ENCODE peak calls at places on chromosomes 3 and 15, in four cellular contexts. One of them, this sample, is unnamed.

GRCh38 chr3:73653877-73654276 is 29.1 kb upstream of the PDZRN3 start:
- DNase-seq in HepG2: no peak
- DNase-seq in K562: no peak
- DNase-seq in GM12878: no peak
- DNase-seq in this sample: no peak

GRCh38 chr15:52540374-52541012 is 11.8 kb upstream of the MYO5A start:
- DNase-seq in HepG2: no peak
- DNase-seq in K562: no peak
- DNase-seq in GM12878: no peak
- DNase-seq in this sample: no peak

GRCh38 chr3:166283856-166284255 is 446.6 kb upstream of the BCHE start:
- DNase-seq in HepG2: no peak
- DNase-seq in K562: no peak
- DNase-seq in GM12878: no peak
- DNase-seq in this sample: no peak

GRCh38 chr3:30964612-30965011 is 70.2 kb upstream of the GADL1 start:
- DNase-seq in HepG2: no peak
- DNase-seq in K562: no peak
- DNase-seq in GM12878: peak
- DNase-seq in this sample: no peak

GRCh38 chr15:99015677-99016568 is 8.3 kb upstream of the PGPEP1L start:
- DNase-seq in HepG2: no peak
- DNase-seq in K562: no peak
- DNase-seq in GM12878: no peak
- DNase-seq in this sample: peak

GRCh38 chr3:54240319-54240718 is 118.0 kb downstream of the CACNA2D3 start:
- DNase-seq in HepG2: no peak
- DNase-seq in K562: no peak
- DNase-seq in GM12878: no peak
- DNase-seq in this sample: no peak

GRCh38 chr15:51493892-51494291 is 128.7 kb downstream of the DMXL2 start:
- DNase-seq in HepG2: peak
- DNase-seq in K562: no peak
- DNase-seq in GM12878: no peak
- DNase-seq in this sample: no peak

GRCh38 chr3:171559586-171559985 is 99.4 kb upstream of the TNIK start:
- DNase-seq in HepG2: no peak
- DNase-seq in K562: no peak
- DNase-seq in GM12878: no peak
- DNase-seq in this sample: no peak

GRCh38 chr3:184574552-184575430 is 13.2 kb downstream of the EPHB3 start:
- DNase-seq in HepG2: no peak
- DNase-seq in K562: no peak
- DNase-seq in GM12878: no peak
- DNase-seq in this sample: no peak

GRCh38 chr3:168081171-168081771 is 14.5 kb downstream of the GOLIM4 start:
- DNase-seq in HepG2: no peak
- DNase-seq in K562: no peak
- DNase-seq in GM12878: no peak
- DNase-seq in this sample: no peak

GRCh38 chr3:23174426-23175039 is 28.6 kb upstream of the UBE2E2 start:
- DNase-seq in HepG2: no peak
- DNase-seq in K562: no peak
- DNase-seq in GM12878: no peak
- DNase-seq in this sample: no peak

GRCh38 chr3:55565516-55565915 is 78.4 kb upstream of the WNT5A start:
- DNase-seq in HepG2: no peak
- DNase-seq in K562: no peak
- DNase-seq in GM12878: no peak
- DNase-seq in this sample: no peak

GRCh38 chr15:59595434-59595915 is 16.1 kb upstream of the GCNT3 start:
- DNase-seq in HepG2: peak
- DNase-seq in K562: no peak
- DNase-seq in GM12878: no peak
- DNase-seq in this sample: no peak

GRCh38 chr3:4978966-4979400 is 254 bp upstream of the BHLHE40 start:
- DNase-seq in HepG2: peak
- DNase-seq in K562: peak
- DNase-seq in GM12878: peak
- DNase-seq in this sample: peak

GRCh38 chr15:69154684-69155083 is 5.8 kb upstream of the GLCE start:
- DNase-seq in HepG2: no peak
- DNase-seq in K562: no peak
- DNase-seq in GM12878: no peak
- DNase-seq in this sample: no peak

GRCh38 chr3:110738531-110738930 is 333.1 kb upstream of the NECTIN3 start:
- DNase-seq in HepG2: no peak
- DNase-seq in K562: no peak
- DNase-seq in GM12878: no peak
- DNase-seq in this sample: no peak

GRCh38 chr15:100601158-100601557 is 826 bp downstream of the LINS1 start:
- DNase-seq in HepG2: no peak
- DNase-seq in K562: peak
- DNase-seq in GM12878: no peak
- DNase-seq in this sample: peak

GRCh38 chr3:101325393-101326134 is 5.2 kb upstream of the IMPG2 start:
- DNase-seq in HepG2: no peak
- DNase-seq in K562: peak
- DNase-seq in GM12878: no peak
- DNase-seq in this sample: no peak

GRCh38 chr15:75947117-75947516 is 43.4 kb downstream of the FBXO22 start:
- DNase-seq in HepG2: no peak
- DNase-seq in K562: no peak
- DNase-seq in GM12878: no peak
- DNase-seq in this sample: no peak

GRCh38 chr15:64004582-64004981 is 41.7 kb downstream of the DAPK2 start:
- DNase-seq in HepG2: peak
- DNase-seq in K562: peak
- DNase-seq in GM12878: no peak
- DNase-seq in this sample: no peak

GRCh38 chr3:88057650-88058321 is 1.0 kb downstream of the CGGBP1 start:
- DNase-seq in HepG2: no peak
- DNase-seq in K562: no peak
- DNase-seq in GM12878: no peak
- DNase-seq in this sample: no peak

GRCh38 chr15:57281357-57281756 is 94.9 kb upstream of the CGNL1 start:
- DNase-seq in HepG2: no peak
- DNase-seq in K562: no peak
- DNase-seq in GM12878: no peak
- DNase-seq in this sample: no peak

GRCh38 chr3:149783576-149783975 is 8.8 kb downstream of the ANKUB1 start:
- DNase-seq in HepG2: peak
- DNase-seq in K562: no peak
- DNase-seq in GM12878: no peak
- DNase-seq in this sample: no peak
- TF ChIP-seq TARDBP in HepG2: no peak
- TF ChIP-seq TARDBP in K562: no peak
- TF ChIP-seq TARDBP in GM12878: no peak
- TF ChIP-seq TARDBP in this sample: no peak

GRCh38 chr3:123884258-123884831 is at the start of gene MYLK:
- DNase-seq in HepG2: peak
- DNase-seq in K562: peak
- DNase-seq in GM12878: no peak
- DNase-seq in this sample: peak
- TF ChIP-seq TARDBP in HepG2: no peak
- TF ChIP-seq TARDBP in K562: no peak
- TF ChIP-seq TARDBP in GM12878: no peak
- TF ChIP-seq TARDBP in this sample: no peak

GRCh38 chr3:85476891-85477495 is 518.2 kb downstream of the CADM2 start:
- DNase-seq in HepG2: no peak
- DNase-seq in K562: no peak
- DNase-seq in GM12878: no peak
- DNase-seq in this sample: no peak
- TF ChIP-seq TARDBP in HepG2: no peak
- TF ChIP-seq TARDBP in K562: no peak
- TF ChIP-seq TARDBP in GM12878: no peak
- TF ChIP-seq TARDBP in this sample: no peak

GRCh38 chr15:87779746-87780145 is 476.8 kb downstream of the NTRK3 start:
- DNase-seq in HepG2: no peak
- DNase-seq in K562: no peak
- DNase-seq in GM12878: no peak
- DNase-seq in this sample: no peak

GRCh38 chr15:87778358-87778757 is 478.2 kb downstream of the NTRK3 start:
- DNase-seq in HepG2: no peak
- DNase-seq in K562: no peak
- DNase-seq in GM12878: no peak
- DNase-seq in this sample: no peak

GRCh38 chr15:87781959-87782625 is 474.4 kb downstream of the NTRK3 start:
- DNase-seq in HepG2: no peak
- DNase-seq in K562: no peak
- DNase-seq in GM12878: no peak
- DNase-seq in this sample: no peak

GRCh38 chr15:87777054-87777498 is 479.5 kb downstream of the NTRK3 start:
- DNase-seq in HepG2: no peak
- DNase-seq in K562: no peak
- DNase-seq in GM12878: no peak
- DNase-seq in this sample: no peak
- TF ChIP-seq TARDBP in HepG2: no peak
- TF ChIP-seq TARDBP in K562: no peak
- TF ChIP-seq TARDBP in GM12878: no peak
- TF ChIP-seq TARDBP in this sample: no peak

GRCh38 chr3:13655074-13655913 is 106.4 kb downstream of the FBLN2 start:
- DNase-seq in HepG2: no peak
- DNase-seq in K562: peak
- DNase-seq in GM12878: no peak
- DNase-seq in this sample: peak
- TF ChIP-seq TARDBP in HepG2: no peak
- TF ChIP-seq TARDBP in K562: no peak
- TF ChIP-seq TARDBP in GM12878: no peak
- TF ChIP-seq TARDBP in this sample: no peak

DNA sequence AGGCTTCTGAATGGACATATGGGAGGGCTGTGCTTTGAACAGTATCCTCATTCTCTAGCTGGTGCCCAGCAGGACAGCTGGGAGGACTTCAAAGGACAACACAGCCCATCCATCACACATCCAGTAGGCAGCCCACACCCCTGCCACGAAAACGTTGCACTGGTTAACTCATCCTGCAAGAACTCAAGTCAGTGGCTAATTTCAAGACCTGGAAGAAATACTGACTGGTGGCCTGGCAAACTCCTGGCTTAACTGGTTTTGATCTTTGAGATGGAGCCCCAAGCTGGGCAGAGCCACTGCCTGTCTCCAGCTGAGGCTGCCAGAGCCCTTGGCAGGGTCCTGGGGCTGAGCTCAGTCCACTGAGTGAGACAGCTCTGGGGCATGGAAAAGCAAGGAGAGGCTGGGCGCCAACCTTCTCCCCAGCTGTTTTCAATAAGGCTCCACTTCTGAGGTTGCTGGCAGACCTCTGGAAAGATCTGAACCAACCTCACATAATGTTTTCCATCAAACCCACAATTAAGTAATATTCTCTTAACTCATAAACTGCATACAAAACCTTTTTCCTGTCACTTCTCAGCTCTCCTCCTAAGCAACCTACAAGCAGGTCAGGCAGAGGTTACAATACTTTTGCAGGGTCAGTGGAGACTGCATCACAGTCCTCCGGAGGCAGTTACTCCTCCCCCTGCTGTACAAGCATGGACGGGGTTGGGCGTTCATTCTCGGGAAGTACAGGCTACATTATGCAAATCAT is 110.3 kb downstream of the MYLK start:
- DNase-seq in HepG2: no peak
- DNase-seq in K562: no peak
- DNase-seq in GM12878: no peak
- DNase-seq in this sample: no peak
- TF ChIP-seq TARDBP in HepG2: no peak
- TF ChIP-seq TARDBP in K562: no peak
- TF ChIP-seq TARDBP in GM12878: no peak
- TF ChIP-seq TARDBP in this sample: no peak

This sample was measured in HEK293T.